ENCODE peak calls at places on chromosomes 6 and 20, in ten cellular contexts. One of them, this sample, is unnamed.

GRCh38 chr20:37565134-37565811 is 37.6 kb upstream of the BLCAP start:
- DNase-seq in transverse colon: no peak
- DNase-seq in HCT116: no peak
- DNase-seq in uterus: no peak
- DNase-seq in heart left ventricle: no peak
- DNase-seq in IMR-90: no peak
- DNase-seq in adrenal gland: no peak
- DNase-seq in stomach: no peak
- DNase-seq in ovary: no peak
- DNase-seq in spleen: no peak
- DNase-seq in this sample: no peak

GRCh38 chr6:110415297-110415916 is at the start of gene DDO:
- DNase-seq in IMR-90: peak
- DNase-seq in uterus: peak
- DNase-seq in HCT116: no peak
- DNase-seq in heart left ventricle: peak
- DNase-seq in adrenal gland: peak
- DNase-seq in spleen: peak
- DNase-seq in ovary: peak
- DNase-seq in stomach: peak
- DNase-seq in transverse colon: peak
- DNase-seq in this sample: peak

GRCh38 chr6:37059344-37060194 is 54.1 kb downstream of the FGD2 start:
- DNase-seq in heart left ventricle: peak
- DNase-seq in uterus: peak
- DNase-seq in ovary: peak
- DNase-seq in stomach: peak
- DNase-seq in HCT116: peak
- DNase-seq in transverse colon: peak
- DNase-seq in spleen: peak
- DNase-seq in IMR-90: peak
- DNase-seq in adrenal gland: peak
- DNase-seq in this sample: no peak

GRCh38 chr6:11423072-11423471 is 114.5 kb upstream of the TMEM170B start:
- DNase-seq in stomach: no peak
- DNase-seq in adrenal gland: no peak
- DNase-seq in uterus: no peak
- DNase-seq in heart left ventricle: no peak
- DNase-seq in transverse colon: no peak
- DNase-seq in spleen: no peak
- DNase-seq in HCT116: no peak
- DNase-seq in ovary: no peak
- DNase-seq in IMR-90: peak
- DNase-seq in this sample: no peak

GRCh38 chr6:143236151-143236788 is 175.6 kb downstream of the AIG1 start:
- DNase-seq in transverse colon: no peak
- DNase-seq in ovary: no peak
- DNase-seq in stomach: no peak
- DNase-seq in uterus: no peak
- DNase-seq in heart left ventricle: no peak
- DNase-seq in adrenal gland: peak
- DNase-seq in HCT116: peak
- DNase-seq in spleen: no peak
- DNase-seq in IMR-90: peak
- DNase-seq in this sample: no peak

GRCh38 chr6:168377481-168377850 is 57.9 kb upstream of the DACT2 start:
- DNase-seq in ovary: peak
- DNase-seq in adrenal gland: peak
- DNase-seq in HCT116: no peak
- DNase-seq in heart left ventricle: peak
- DNase-seq in transverse colon: no peak
- DNase-seq in IMR-90: no peak
- DNase-seq in stomach: no peak
- DNase-seq in uterus: peak
- DNase-seq in spleen: peak
- DNase-seq in this sample: peak

GRCh38 chr6:53546256-53546655 is 1.4 kb upstream of the GCLC start:
- DNase-seq in HCT116: no peak
- DNase-seq in spleen: no peak
- DNase-seq in transverse colon: no peak
- DNase-seq in adrenal gland: no peak
- DNase-seq in uterus: no peak
- DNase-seq in heart left ventricle: no peak
- DNase-seq in stomach: no peak
- DNase-seq in ovary: no peak
- DNase-seq in IMR-90: peak
- DNase-seq in this sample: no peak

GRCh38 chr6:111573892-111574800 is 31.5 kb downstream of the TRAF3IP2 start:
- DNase-seq in IMR-90: peak
- DNase-seq in HCT116: no peak
- DNase-seq in uterus: no peak
- DNase-seq in adrenal gland: no peak
- DNase-seq in stomach: no peak
- DNase-seq in heart left ventricle: peak
- DNase-seq in transverse colon: no peak
- DNase-seq in ovary: no peak
- DNase-seq in spleen: no peak
- DNase-seq in this sample: no peak

GRCh38 chr20:4160761-4161305 is 145.5 kb upstream of the RNF24 start:
- DNase-seq in stomach: no peak
- DNase-seq in ovary: peak
- DNase-seq in heart left ventricle: peak
- DNase-seq in transverse colon: peak
- DNase-seq in IMR-90: peak
- DNase-seq in adrenal gland: peak
- DNase-seq in spleen: peak
- DNase-seq in uterus: no peak
- DNase-seq in HCT116: no peak
- DNase-seq in this sample: no peak

GRCh38 chr6:166382933-166383816 is at the start of gene MPC1:
- DNase-seq in transverse colon: peak
- DNase-seq in IMR-90: peak
- DNase-seq in ovary: peak
- DNase-seq in heart left ventricle: peak
- DNase-seq in HCT116: peak
- DNase-seq in stomach: peak
- DNase-seq in spleen: peak
- DNase-seq in adrenal gland: peak
- DNase-seq in uterus: peak
- DNase-seq in this sample: peak
- H3K4me3 ChIP-seq in transverse colon: peak
- H3K4me3 ChIP-seq in IMR-90: peak
- H3K4me3 ChIP-seq in ovary: peak
- H3K4me3 ChIP-seq in heart left ventricle: peak
- H3K4me3 ChIP-seq in HCT116: peak
- H3K4me3 ChIP-seq in stomach: peak
- H3K4me3 ChIP-seq in spleen: peak
- H3K4me3 ChIP-seq in adrenal gland: peak
- H3K4me3 ChIP-seq in uterus: peak
- H3K4me3 ChIP-seq in this sample: peak

GRCh38 chr6:31966997-31967925 is 4.7 kb downstream of the DXO start:
- DNase-seq in HCT116: no peak
- DNase-seq in stomach: no peak
- DNase-seq in IMR-90: no peak
- DNase-seq in spleen: peak
- DNase-seq in heart left ventricle: no peak
- DNase-seq in uterus: no peak
- DNase-seq in ovary: no peak
- DNase-seq in adrenal gland: no peak
- DNase-seq in transverse colon: no peak
- DNase-seq in this sample: no peak

GRCh38 chr6:31966506-31966905 is 5.4 kb downstream of the DXO start:
- DNase-seq in ovary: no peak
- DNase-seq in heart left ventricle: no peak
- DNase-seq in transverse colon: no peak
- DNase-seq in stomach: no peak
- DNase-seq in spleen: peak
- DNase-seq in uterus: no peak
- DNase-seq in IMR-90: no peak
- DNase-seq in HCT116: no peak
- DNase-seq in adrenal gland: no peak
- DNase-seq in this sample: no peak

GRCh38 chr6:31963921-31964320 is 4.9 kb downstream of the SKIC2 start:
- DNase-seq in spleen: peak
- DNase-seq in ovary: no peak
- DNase-seq in HCT116: no peak
- DNase-seq in IMR-90: no peak
- DNase-seq in uterus: no peak
- DNase-seq in stomach: no peak
- DNase-seq in transverse colon: no peak
- DNase-seq in heart left ventricle: no peak
- DNase-seq in adrenal gland: no peak
- DNase-seq in this sample: no peak

GRCh38 chr6:31967926-31968320 is 4.0 kb downstream of the DXO start:
- DNase-seq in stomach: no peak
- DNase-seq in ovary: no peak
- DNase-seq in transverse colon: no peak
- DNase-seq in spleen: peak
- DNase-seq in IMR-90: no peak
- DNase-seq in heart left ventricle: no peak
- DNase-seq in uterus: no peak
- DNase-seq in HCT116: no peak
- DNase-seq in adrenal gland: no peak
- DNase-seq in this sample: no peak

DNA sequence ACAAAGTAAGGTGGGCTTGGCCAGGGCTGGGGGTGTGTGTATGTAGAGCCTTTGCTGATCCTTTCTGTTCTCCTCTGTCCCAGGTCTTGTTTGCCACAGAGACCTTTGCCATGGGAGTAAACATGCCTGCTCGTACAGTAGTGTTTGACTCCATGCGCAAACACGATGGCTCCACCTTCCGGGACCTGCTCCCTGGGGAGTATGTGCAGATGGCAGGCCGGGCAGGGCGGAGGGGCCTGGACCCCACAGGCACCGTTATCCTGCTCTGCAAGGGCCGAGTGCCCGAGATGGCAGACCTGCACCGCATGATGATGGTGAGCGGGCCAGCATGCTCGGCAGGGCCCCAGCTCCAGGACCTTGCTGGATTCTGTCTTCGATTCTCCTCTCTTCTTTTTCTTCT is 6.2 kb downstream of the DXO start:
- DNase-seq in ovary: no peak
- DNase-seq in heart left ventricle: no peak
- DNase-seq in adrenal gland: no peak
- DNase-seq in IMR-90: no peak
- DNase-seq in HCT116: no peak
- DNase-seq in spleen: peak
- DNase-seq in stomach: no peak
- DNase-seq in uterus: no peak
- DNase-seq in transverse colon: no peak
- DNase-seq in this sample: no peak
- TF ChIP-seq POLR2A in ovary: no peak
- TF ChIP-seq POLR2A in heart left ventricle: no peak
- TF ChIP-seq POLR2A in adrenal gland: no peak
- TF ChIP-seq POLR2A in IMR-90: no peak
- TF ChIP-seq POLR2A in HCT116: no peak
- TF ChIP-seq POLR2A in spleen: no peak
- TF ChIP-seq POLR2A in stomach: no peak
- TF ChIP-seq POLR2A in uterus: no peak
- TF ChIP-seq POLR2A in transverse colon: no peak
- TF ChIP-seq POLR2A in this sample: no peak

GRCh38 chr20:20956586-20956985 is 149.6 kb downstream of the LINC00237 start:
- DNase-seq in uterus: no peak
- DNase-seq in HCT116: no peak
- DNase-seq in spleen: no peak
- DNase-seq in transverse colon: no peak
- DNase-seq in adrenal gland: no peak
- DNase-seq in ovary: no peak
- DNase-seq in IMR-90: no peak
- DNase-seq in stomach: no peak
- DNase-seq in heart left ventricle: no peak
- DNase-seq in this sample: no peak

GRCh38 chr20:20950620-20951019 is 155.5 kb downstream of the LINC00237 start:
- DNase-seq in spleen: no peak
- DNase-seq in transverse colon: no peak
- DNase-seq in IMR-90: no peak
- DNase-seq in HCT116: no peak
- DNase-seq in uterus: no peak
- DNase-seq in ovary: no peak
- DNase-seq in stomach: no peak
- DNase-seq in adrenal gland: no peak
- DNase-seq in heart left ventricle: no peak
- DNase-seq in this sample: no peak

GRCh38 chr20:20953738-20954657 is 152.2 kb downstream of the LINC00237 start:
- DNase-seq in HCT116: no peak
- DNase-seq in heart left ventricle: no peak
- DNase-seq in spleen: no peak
- DNase-seq in ovary: no peak
- DNase-seq in transverse colon: no peak
- DNase-seq in adrenal gland: no peak
- DNase-seq in stomach: no peak
- DNase-seq in IMR-90: no peak
- DNase-seq in uterus: no peak
- DNase-seq in this sample: no peak

DNA sequence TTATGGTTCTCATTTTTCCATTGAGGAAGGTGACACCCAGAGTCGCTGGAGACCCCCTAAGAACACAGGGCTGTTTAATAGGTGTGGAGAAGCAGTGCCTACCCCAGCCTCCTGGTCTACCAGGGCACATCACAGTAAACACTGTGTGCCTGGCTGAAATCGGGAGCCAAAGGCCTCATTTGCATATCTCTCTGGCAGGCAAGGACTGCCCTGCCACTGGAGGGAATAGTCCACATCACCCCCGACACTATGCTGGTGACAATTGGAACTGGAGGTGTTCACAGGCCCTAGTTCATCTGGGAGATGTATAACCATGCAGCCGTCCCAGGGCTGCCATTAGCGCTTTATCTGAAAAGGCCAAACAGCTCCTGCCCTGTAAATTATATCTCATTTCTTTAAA is 150.3 kb downstream of the LINC00237 start:
- DNase-seq in uterus: no peak
- DNase-seq in IMR-90: no peak
- DNase-seq in stomach: no peak
- DNase-seq in ovary: no peak
- DNase-seq in HCT116: no peak
- DNase-seq in spleen: no peak
- DNase-seq in transverse colon: no peak
- DNase-seq in adrenal gland: no peak
- DNase-seq in heart left ventricle: no peak
- DNase-seq in this sample: no peak
- H3K27ac ChIP-seq in uterus: no peak
- H3K27ac ChIP-seq in IMR-90: no peak
- H3K27ac ChIP-seq in stomach: no peak
- H3K27ac ChIP-seq in ovary: no peak
- H3K27ac ChIP-seq in HCT116: no peak
- H3K27ac ChIP-seq in spleen: no peak
- H3K27ac ChIP-seq in transverse colon: no peak
- H3K27ac ChIP-seq in adrenal gland: no peak
- H3K27ac ChIP-seq in heart left ventricle: no peak
- H3K27ac ChIP-seq in this sample: no peak

DNA sequence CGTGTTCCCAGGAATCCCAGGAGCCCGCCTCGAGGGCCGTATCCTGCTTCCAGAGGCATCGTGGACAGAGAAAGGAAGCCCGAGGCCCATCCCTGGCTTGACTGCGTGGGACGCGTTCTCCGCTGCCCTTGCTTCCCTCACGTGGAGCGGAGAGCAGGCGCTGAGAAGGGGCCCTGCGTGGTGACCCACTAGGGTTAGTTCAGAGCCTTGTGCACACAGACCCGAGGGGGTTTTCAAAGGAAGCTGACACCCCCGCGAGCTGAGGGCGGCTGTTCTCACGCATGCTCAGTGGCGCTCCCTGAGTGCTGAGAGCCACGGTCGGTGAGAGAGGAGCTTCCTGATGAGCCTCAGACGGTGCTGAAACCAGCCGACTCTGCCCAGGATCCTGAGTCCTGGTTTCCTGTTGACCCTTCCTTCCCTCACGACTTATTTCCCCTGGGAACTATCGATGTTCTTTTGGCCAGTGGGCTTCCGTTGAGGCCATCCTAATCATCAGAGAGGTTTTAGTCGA is 28.9 kb upstream of the CCR6 start:
- DNase-seq in ovary: no peak
- DNase-seq in stomach: no peak
- DNase-seq in adrenal gland: no peak
- DNase-seq in spleen: peak
- DNase-seq in uterus: no peak
- DNase-seq in HCT116: no peak
- DNase-seq in heart left ventricle: peak
- DNase-seq in IMR-90: no peak
- DNase-seq in transverse colon: peak
- DNase-seq in this sample: no peak
- H3K4me3 ChIP-seq in ovary: no peak
- H3K4me3 ChIP-seq in stomach: peak
- H3K4me3 ChIP-seq in adrenal gland: no peak
- H3K4me3 ChIP-seq in spleen: peak
- H3K4me3 ChIP-seq in uterus: no peak
- H3K4me3 ChIP-seq in HCT116: no peak
- H3K4me3 ChIP-seq in heart left ventricle: no peak
- H3K4me3 ChIP-seq in IMR-90: no peak
- H3K4me3 ChIP-seq in transverse colon: no peak
- H3K4me3 ChIP-seq in this sample: no peak

This sample was measured in body of pancreas.